ENCODE peak calls at places on chromosome 13, in six cellular contexts. X, Q, A, W, C and H are unnamed samples.

GRCh38 chr13:41356788-41357187 is 45.7 kb downstream of the NAA16 start:
- DNase-seq in A (no peak), C (no peak), Q (no peak), X (no peak), W (no peak), H (no peak)

GRCh38 chr13:74003374-74003773 is 130.8 kb downstream of the KLF12 start:
- DNase-seq in W (no peak), A (no peak), X (no peak), Q (no peak), C (no peak), H (no peak)

GRCh38 chr13:24557121-24557520 is 44.5 kb upstream of the PARP4 start:
- DNase-seq in W (no peak), C (no peak), X (peak; percentile 10), A (no peak), Q (no peak), H (no peak)

GRCh38 chr13:75469087-75469486 is 12.9 kb downstream of the TBC1D4 start:
- DNase-seq in Q (no peak), A (no peak), X (no peak), W (no peak), C (no peak), H (peak; percentile 9)

GRCh38 chr13:72435251-72435650 is 292.2 kb downstream of the MZT1 start:
- DNase-seq in Q (no peak), W (no peak), A (no peak), C (no peak), X (no peak), H (no peak)

GRCh38 chr13:99916366-99917103 is 55.0 kb downstream of the ZIC5 start:
- DNase-seq in A (no peak), X (peak; percentile 73), C (peak; percentile 73), Q (peak; percentile 31), W (peak; percentile 35), H (peak; percentile 58)

GRCh38 chr13:111656439-111656838 is 336.0 kb downstream of the TEX29 start:
- DNase-seq in A (no peak), C (no peak), X (no peak), Q (no peak), W (no peak), H (no peak)

GRCh38 chr13:102846261-102847015 is 606 bp downstream of the ERCC5 start:
- DNase-seq in A (no peak), X (peak; percentile 41), W (no peak), C (peak; percentile 8), Q (no peak), H (no peak)

GRCh38 chr13:22777207-22777606 is 403.6 kb upstream of the SGCG start:
- DNase-seq in C (no peak), Q (no peak), W (no peak), X (no peak), A (no peak), H (no peak)

GRCh38 chr13:50766043-50766442 is 77.4 kb downstream of the DLEU7 start:
- DNase-seq in X (no peak), A (no peak), W (no peak), Q (no peak), C (no peak), H (no peak)

GRCh38 chr13:28406728-28407266 is 88.1 kb downstream of the FLT1 start:
- DNase-seq in Q (no peak), X (no peak), C (no peak), A (no peak), W (no peak), H (no peak)

GRCh38 chr13:29884671-29885424 is 34.4 kb upstream of the UBL3 start:
- DNase-seq in C (no peak), W (peak; percentile 23), A (no peak), Q (no peak), X (no peak), H (peak; percentile 11)

GRCh38 chr13:30051531-30052060 is 201.2 kb upstream of the UBL3 start:
- DNase-seq in W (no peak), C (no peak), Q (no peak), X (no peak), A (no peak), H (no peak)

GRCh38 chr13:88086577-88086976 is 415.4 kb downstream of the SLITRK5 start:
- DNase-seq in A (no peak), Q (no peak), C (no peak), W (no peak), X (no peak), H (no peak)

GRCh38 chr13:98370806-98371553 is 193.9 kb upstream of the RNF113B start:
- DNase-seq in X (no peak), C (no peak), A (peak; percentile 45), W (no peak), Q (no peak), H (no peak)

GRCh38 chr13:71880753-71881541 is 13.9 kb upstream of the DACH1 start:
- DNase-seq in W (no peak), A (no peak), X (no peak), C (no peak), Q (no peak), H (no peak)

GRCh38 chr13:98839826-98840769 is 87.6 kb upstream of the SLC15A1 start:
- DNase-seq in W (peak; percentile 68), A (peak; percentile 76), X (peak; percentile 72), Q (no peak), C (peak; percentile 35), H (peak; percentile 55)

GRCh38 chr13:107767119-107767518 is 448.2 kb downstream of the LIG4 start:
- DNase-seq in A (no peak), W (no peak), X (peak; percentile 76), C (no peak), Q (no peak), H (no peak)

GRCh38 chr13:103386341-103386740 is 320.1 kb upstream of the SLC10A2 start:
- DNase-seq in X (no peak), A (no peak), W (no peak), Q (no peak), C (no peak), H (no peak)

GRCh38 chr13:98143157-98143553 is 261 bp downstream of the FARP1 start:
- DNase-seq in Q (no peak), X (peak; percentile 90), C (no peak), A (no peak), W (no peak), H (peak; percentile 3)

GRCh38 chr13:31978021-31978420 is 53.6 kb upstream of the FRY start:
- DNase-seq in X (no peak), W (no peak), Q (no peak), A (no peak), C (no peak), H (no peak)
- TF ChIP-seq YY1 in X (no peak), W (no peak), Q (no peak), A (no peak), C (no peak), H (no peak)

GRCh38 chr13:49356224-49356623 is 87.6 kb downstream of the CAB39L start:
- DNase-seq in X (no peak), C (no peak), Q (no peak), W (no peak), A (no peak), H (no peak)
- TF ChIP-seq YY1 in X (no peak), C (no peak), Q (no peak), W (no peak), A (no peak), H (no peak)

GRCh38 chr13:109629737-109630136 is 156.6 kb downstream of the IRS2 start:
- DNase-seq in W (no peak), X (no peak), C (no peak), A (no peak), Q (no peak), H (no peak)

GRCh38 chr13:109628251-109628699 is 158.1 kb downstream of the IRS2 start:
- DNase-seq in C (no peak), X (no peak), A (no peak), Q (no peak), W (no peak), H (no peak)

GRCh38 chr13:109625156-109625555 is 161.2 kb downstream of the IRS2 start:
- DNase-seq in Q (no peak), X (no peak), C (no peak), A (no peak), W (no peak), H (no peak)

GRCh38 chr13:109627649-109628048 is 158.7 kb downstream of the IRS2 start:
- DNase-seq in W (no peak), A (no peak), C (no peak), Q (no peak), X (no peak), H (no peak)

GRCh38 chr13:109626386-109627171 is 159.8 kb downstream of the IRS2 start:
- DNase-seq in A (no peak), W (no peak), Q (no peak), X (no peak), C (no peak), H (no peak)
- TF ChIP-seq YY1 in A (no peak), W (no peak), Q (no peak), X (no peak), C (no peak), H (no peak)

DNA sequence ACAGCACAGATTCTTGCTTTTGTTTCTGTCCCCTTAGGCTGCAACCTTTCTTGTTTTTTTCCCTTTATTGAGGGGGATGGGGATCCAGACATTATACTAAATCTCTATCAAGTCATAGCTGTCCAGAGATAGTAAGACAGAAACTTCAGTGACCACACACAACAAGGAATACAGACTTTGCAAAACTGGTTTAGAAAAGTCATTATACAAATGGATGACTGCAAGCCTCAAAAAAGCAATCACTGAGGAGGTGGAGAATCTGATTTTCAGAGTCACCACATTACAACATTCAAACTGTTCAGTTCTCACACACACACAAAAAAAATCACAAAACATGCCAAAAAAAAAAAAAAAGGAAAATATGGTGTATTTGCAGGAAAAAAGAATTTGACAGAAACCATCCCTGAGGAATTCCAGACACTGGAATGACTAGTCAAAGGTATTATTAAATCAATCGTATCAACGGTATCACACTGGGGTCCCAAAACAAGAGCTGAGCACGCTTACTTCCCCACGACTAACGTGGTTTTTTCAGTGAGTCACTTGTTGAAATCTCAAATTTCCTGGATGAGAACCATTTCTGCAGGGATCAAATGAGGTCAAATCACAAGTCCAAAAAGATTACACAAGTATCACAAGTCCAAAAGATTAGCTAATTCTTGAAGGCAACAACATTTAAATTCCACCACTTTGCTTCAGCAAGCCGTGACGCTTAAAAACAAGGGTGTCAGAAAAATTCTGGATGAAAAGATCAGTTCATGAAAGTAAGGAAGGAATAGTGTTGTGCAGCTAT is 41.2 kb downstream of the USP12 start:
- DNase-seq in A (no peak), W (no peak), X (no peak), C (no peak), Q (no peak), H (no peak)
- TF ChIP-seq YY1 in A (no peak), W (no peak), X (no peak), C (no peak), Q (no peak), H (no peak)

GRCh38 chr13:45823583-45823982 is 28.0 kb downstream of the SIAH3 start:
- DNase-seq in W (no peak), Q (no peak), C (no peak), A (peak; percentile 40), X (no peak), H (no peak)
- TF ChIP-seq YY1 in W (no peak), Q (no peak), C (no peak), A (no peak), X (no peak), H (no peak)

GRCh38 chr13:113430378-113431110 is 22.7 kb downstream of the ADPRHL1 start:
- DNase-seq in W (no peak), Q (no peak), X (no peak), C (no peak), A (no peak), H (no peak)

GRCh38 chr13:113428871-113429607 is 24.2 kb downstream of the ADPRHL1 start:
- DNase-seq in C (no peak), W (no peak), Q (no peak), A (no peak), X (no peak), H (no peak)

GRCh38 chr13:113432509-113433270 is 20.6 kb downstream of the ADPRHL1 start:
- DNase-seq in A (no peak), W (no peak), X (no peak), Q (no peak), C (no peak), H (no peak)

GRCh38 chr13:113429608-113429985 is 23.7 kb downstream of the ADPRHL1 start:
- DNase-seq in C (no peak), X (no peak), W (no peak), A (no peak), Q (no peak), H (no peak)

GRCh38 chr13:113431171-113431570 is 22.1 kb downstream of the ADPRHL1 start:
- DNase-seq in C (no peak), A (no peak), Q (no peak), X (no peak), W (no peak), H (peak; percentile 46)
- TF ChIP-seq YY1 in C (no peak), A (no peak), Q (no peak), X (no peak), W (no peak), H (no peak)